ENCODE peak calls at places on chromosome 1, in six cellular contexts. One of them, this sample, is unnamed.

GRCh38 chr1:154463512-154463990 is 38.5 kb upstream of the TDRD10 start:
- DNase-seq in T-helper 2 cell treated with Interferon-gamma antibody and Interleukin-4, amounts not matched to agents 5 μg/mL and 100 μg/mL, for 36 hours: peak; percentile 82
- DNase-seq in KG1: peak; percentile 85
- DNase-seq in Kasumi-1: peak; percentile 60
- DNase-seq in HS-27A: no peak
- DNase-seq in effector memory CD4-positive, alpha-beta T cell: peak; percentile 59
- DNase-seq in this sample: no peak

GRCh38 chr1:150162862-150163706 is 13.4 kb downstream of the PLEKHO1 start:
- DNase-seq in T-helper 2 cell treated with Interferon-gamma antibody and Interleukin-4, amounts not matched to agents 5 μg/mL and 100 μg/mL, for 36 hours: no peak
- DNase-seq in KG1: peak; percentile 37
- DNase-seq in Kasumi-1: peak; percentile 99
- DNase-seq in effector memory CD4-positive, alpha-beta T cell: no peak
- DNase-seq in HS-27A: peak; percentile 94
- DNase-seq in this sample: peak; percentile 91

GRCh38 chr1:70222716-70223235 is 1.6 kb downstream of the SRSF11 start:
- DNase-seq in effector memory CD4-positive, alpha-beta T cell: no peak
- DNase-seq in T-helper 2 cell treated with Interferon-gamma antibody and Interleukin-4, amounts not matched to agents 5 μg/mL and 100 μg/mL, for 36 hours: no peak
- DNase-seq in Kasumi-1: no peak
- DNase-seq in HS-27A: no peak
- DNase-seq in KG1: no peak
- DNase-seq in this sample: no peak

GRCh38 chr1:57222307-57222706 is 201.6 kb downstream of the DAB1 start:
- DNase-seq in KG1: no peak
- DNase-seq in T-helper 2 cell treated with Interferon-gamma antibody and Interleukin-4, amounts not matched to agents 5 μg/mL and 100 μg/mL, for 36 hours: no peak
- DNase-seq in effector memory CD4-positive, alpha-beta T cell: no peak
- DNase-seq in HS-27A: no peak
- DNase-seq in Kasumi-1: no peak
- DNase-seq in this sample: no peak

GRCh38 chr1:162562452-162562828 is 918 bp downstream of the UAP1 start:
- DNase-seq in HS-27A: peak; percentile 23
- DNase-seq in KG1: peak; percentile 63
- DNase-seq in effector memory CD4-positive, alpha-beta T cell: no peak
- DNase-seq in Kasumi-1: peak; percentile 39
- DNase-seq in T-helper 2 cell treated with Interferon-gamma antibody and Interleukin-4, amounts not matched to agents 5 μg/mL and 100 μg/mL, for 36 hours: no peak
- DNase-seq in this sample: no peak

GRCh38 chr1:1210726-1211540 is 3.0 kb downstream of the TNFRSF4 start:
- DNase-seq in T-helper 2 cell treated with Interferon-gamma antibody and Interleukin-4, amounts not matched to agents 5 μg/mL and 100 μg/mL, for 36 hours: no peak
- DNase-seq in HS-27A: no peak
- DNase-seq in KG1: no peak
- DNase-seq in Kasumi-1: no peak
- DNase-seq in effector memory CD4-positive, alpha-beta T cell: no peak
- DNase-seq in this sample: peak; percentile 24

GRCh38 chr1:53163291-53163768 is 20.9 kb upstream of the SLC1A7 start:
- DNase-seq in T-helper 2 cell treated with Interferon-gamma antibody and Interleukin-4, amounts not matched to agents 5 μg/mL and 100 μg/mL, for 36 hours: no peak
- DNase-seq in Kasumi-1: no peak
- DNase-seq in KG1: no peak
- DNase-seq in effector memory CD4-positive, alpha-beta T cell: no peak
- DNase-seq in HS-27A: no peak
- DNase-seq in this sample: no peak

GRCh38 chr1:85911742-85912141 is 203.5 kb upstream of the ZNHIT6 start:
- DNase-seq in KG1: no peak
- DNase-seq in effector memory CD4-positive, alpha-beta T cell: no peak
- DNase-seq in T-helper 2 cell treated with Interferon-gamma antibody and Interleukin-4, amounts not matched to agents 5 μg/mL and 100 μg/mL, for 36 hours: no peak
- DNase-seq in HS-27A: no peak
- DNase-seq in Kasumi-1: peak; percentile 43
- DNase-seq in this sample: no peak

GRCh38 chr1:63731117-63732043 is 42.4 kb upstream of the ROR1 start:
- DNase-seq in HS-27A: peak; percentile 97
- DNase-seq in Kasumi-1: no peak
- DNase-seq in KG1: no peak
- DNase-seq in effector memory CD4-positive, alpha-beta T cell: no peak
- DNase-seq in T-helper 2 cell treated with Interferon-gamma antibody and Interleukin-4, amounts not matched to agents 5 μg/mL and 100 μg/mL, for 36 hours: no peak
- DNase-seq in this sample: no peak

GRCh38 chr1:67862685-67863084 is 29.4 kb upstream of the GNG12 start:
- DNase-seq in T-helper 2 cell treated with Interferon-gamma antibody and Interleukin-4, amounts not matched to agents 5 μg/mL and 100 μg/mL, for 36 hours: no peak
- DNase-seq in HS-27A: no peak
- DNase-seq in effector memory CD4-positive, alpha-beta T cell: no peak
- DNase-seq in KG1: no peak
- DNase-seq in Kasumi-1: no peak
- DNase-seq in this sample: no peak